ENCODE peak calls at places on chromosome 3, in five cellular contexts. V is SK-N-SH, F is GM23248, Y is neural progenitor cell, Z is MM.1S. B is an unnamed sample. For H4K20me1 and H3F3A, the result is how much of the 10 kb centered on the place peaks cover.

GRCh38 chr3:108171095-108171494 is 51.1 kb downstream of the IFT57 start:
- DNase-seq in Y (no peak), V (no peak), Z (no peak), F (no peak), B (no peak)

GRCh38 chr3:131812433-131812832 is 222.4 kb downstream of the CPNE4 start:
- DNase-seq in Z (no peak), V (no peak), Y (no peak), F (peak), B (peak)

GRCh38 chr3:130907966-130908365 is 14.1 kb downstream of the ATP2C1 start:
- DNase-seq in Y (no peak), F (no peak), V (no peak), Z (peak), B (no peak)

GRCh38 chr3:168752339-168752738 is 656.6 kb upstream of the GOLIM4 start:
- DNase-seq in Y (no peak), V (no peak), F (no peak), Z (no peak), B (no peak)

GRCh38 chr3:114213669-114214541 is 23.5 kb downstream of the ZNF80 start:
- DNase-seq in Y (no peak), Z (peak), F (peak), V (peak), B (no peak)

GRCh38 chr3:124078978-124079911 is 87.3 kb upstream of the ROPN1 start:
- DNase-seq in V (peak), Z (peak), Y (peak), F (peak), B (peak)

GRCh38 chr3:197227780-197228574 is 70.4 kb downstream of the DLG1 start:
- DNase-seq in V (no peak), Y (no peak), Z (no peak), F (no peak), B (no peak)

GRCh38 chr3:160486459-160486869 is 36.9 kb upstream of the TRIM59 start:
- DNase-seq in F (peak), Z (peak), V (peak), Y (peak), B (peak)

GRCh38 chr3:131658115-131658514 is 155.3 kb upstream of the MRPL3 start:
- DNase-seq in Y (no peak), F (no peak), V (no peak), Z (no peak), B (no peak)

GRCh38 chr3:148379763-148380162 is 317.9 kb upstream of the AGTR1 start:
- DNase-seq in V (peak), F (peak), Z (peak), Y (peak), B (peak)

GRCh38 chr3:196778755-196779154 is 39.1 kb downstream of the PAK2 start:
- DNase-seq in Z (no peak), V (no peak), Y (no peak), F (peak), B (peak)

GRCh38 chr3:139906441-139906840 is 28.5 kb upstream of the CLSTN2 start:
- DNase-seq in V (no peak), Y (no peak), Z (no peak), F (peak), B (peak)

GRCh38 chr3:189325454-189325853 is 153.7 kb downstream of the TPRG1 start:
- DNase-seq in V (no peak), F (no peak), Z (no peak), Y (no peak), B (peak)

GRCh38 chr3:76107935-76108570 is 322.7 kb upstream of the ZNF717 start:
- DNase-seq in Y (peak), V (peak), F (peak), Z (peak), B (peak)

GRCh38 chr3:46141807-46142206 is 66.3 kb downstream of the CCR1 start:
- DNase-seq in Z (no peak), V (no peak), Y (no peak), F (no peak), B (no peak)

GRCh38 chr3:126540946-126541627 is 17.1 kb downstream of the CHST13 start:
- DNase-seq in Y (no peak), F (no peak), V (peak), Z (no peak), B (no peak)

GRCh38 chr3:43760951-43761350 is 70.2 kb downstream of the ABHD5 start:
- DNase-seq in F (no peak), Y (no peak), V (peak), Z (no peak), B (no peak)

GRCh38 chr3:138180375-138181029 is 5.8 kb upstream of the DBR1 start:
- DNase-seq in F (peak), Z (peak), V (peak), Y (peak), B (peak)

GRCh38 chr3:188126271-188126670 is 27.7 kb upstream of the LPP start:
- DNase-seq in Z (no peak), F (peak), V (no peak), Y (no peak), B (no peak)

GRCh38 chr3:10224794-10225660 is 23.2 kb upstream of the TATDN2 start:
- DNase-seq in V (peak), F (peak), Y (peak), Z (peak), B (peak)

GRCh38 chr3:121998030-121998580 is 23.9 kb downstream of the ILDR1 start:
- DNase-seq in F (peak), V (no peak), Z (no peak), Y (no peak), B (peak)

GRCh38 chr3:9747267-9747666 is 2.5 kb upstream of the OGG1 start:
- DNase-seq in Z (no peak), V (no peak), F (peak), Y (no peak), B (no peak)

GRCh38 chr3:127068111-127068810 is 85.3 kb downstream of the PLXNA1 start:
- DNase-seq in Y (no peak), F (no peak), V (no peak), Z (no peak), B (no peak)

GRCh38 chr3:20080956-20081554 is 40.8 kb downstream of the KAT2B start:
- DNase-seq in Y (no peak), V (peak), Z (no peak), F (no peak), B (peak)

GRCh38 chr3:69084326-69084667 is 440 bp upstream of the ARL6IP5 start:
- DNase-seq in V (peak), Z (no peak), Y (no peak), F (peak), B (peak)

GRCh38 chr3:141858312-141858711 is 18.1 kb upstream of the ATP1B3 start:
- DNase-seq in F (peak), Y (no peak), Z (no peak), V (no peak), B (no peak)

GRCh38 chr3:178602864-178603263 is 66.6 kb downstream of the KCNMB2 start:
- DNase-seq in V (no peak), F (no peak), Z (no peak), Y (no peak), B (no peak)

GRCh38 chr3:11784962-11785361 is 61.7 kb downstream of the TAMM41 start:
- DNase-seq in Z (no peak), V (peak), F (no peak), Y (no peak), B (no peak)

GRCh38 chr3:194097141-194097880 is 38.6 kb upstream of the HES1 start:
- DNase-seq in V (no peak), Y (no peak), F (peak), Z (no peak), B (peak)

GRCh38 chr3:113057117-113057516 is 66.3 kb downstream of the GTPBP8 start:
- DNase-seq in Z (no peak), F (no peak), Y (no peak), V (no peak), B (no peak)

GRCh38 chr3:168168743-168169142 is 73.0 kb upstream of the GOLIM4 start:
- DNase-seq in Y (no peak), Z (peak), F (no peak), V (no peak), B (no peak)

GRCh38 chr3:12235691-12236090 is 53.2 kb upstream of the PPARG start:
- DNase-seq in F (peak), Y (no peak), V (no peak), Z (no peak), B (peak)

DNA sequence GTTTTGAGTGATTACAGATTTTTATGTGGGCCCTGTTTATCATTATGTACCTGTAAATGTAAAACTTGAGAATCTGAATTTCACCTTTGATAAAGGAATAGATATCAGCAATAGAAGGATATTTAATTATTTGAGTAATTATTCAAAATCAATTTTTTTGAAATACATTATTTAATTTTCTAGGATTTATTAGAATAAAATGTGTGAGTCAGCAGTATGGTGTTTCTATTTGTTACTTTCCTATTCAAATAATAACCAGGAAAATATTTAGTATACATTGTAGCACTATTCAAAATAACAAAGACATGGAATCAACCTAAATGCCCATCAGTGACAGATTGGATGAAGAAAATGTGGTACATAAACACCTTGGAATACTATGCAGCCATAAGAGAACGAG is 22.1 kb downstream of the CAPN7 start:
- DNase-seq in F (no peak), Z (no peak), V (no peak), Y (no peak), B (no peak)
- H4K20me1 ChIP-seq in F (under half), Z (under half), V (under half), Y (under half), B (under half)

GRCh38 chr3:134463676-134464611 is 21.8 kb downstream of the ANAPC13 start:
- DNase-seq in Y (peak), Z (no peak), V (peak), F (peak), B (no peak)
- H3F3A ChIP-seq in Y (under half), Z (under half), V (under half), F (under half), B (under half)

GRCh38 chr3:146159616-146160232 is 1.3 kb downstream of the PLOD2 start:
- DNase-seq in F (no peak), Y (no peak), Z (no peak), V (no peak), B (no peak)

GRCh38 chr3:146160964-146161724 is at the start of gene PLOD2:
- DNase-seq in Z (peak), Y (peak), V (peak), F (peak), B (peak)

GRCh38 chr3:146161725-146162047 is 702 bp upstream of the PLOD2 start:
- DNase-seq in F (peak), V (no peak), Y (peak), Z (no peak), B (peak)

GRCh38 chr3:146159037-146159436 is 1.9 kb downstream of the PLOD2 start:
- DNase-seq in V (no peak), F (peak), Y (no peak), Z (no peak), B (no peak)

GRCh38 chr3:146160233-146160963 is 586 bp downstream of the PLOD2 start:
- DNase-seq in Y (peak), F (peak), V (peak), Z (peak), B (peak)
- H3K9ac ChIP-seq in Y (no peak), F (peak), V (no peak), Z (peak), B (peak)

GRCh38 chr3:50239649-50240048 is 3.6 kb downstream of the GNAI2 start:
- DNase-seq in F (no peak), Y (peak), Z (no peak), V (no peak), B (no peak)
- H4K20me1 ChIP-seq in F (under half), Y (half or more), Z (under half), V (half or more), B (under half)

GRCh38 chr3:53200501-53201189 is 39.6 kb downstream of the PRKCD start:
- DNase-seq in Y (no peak), Z (no peak), F (no peak), V (no peak), B (no peak)
- H3F3A ChIP-seq in Y (under half), Z (under half), F (under half), V (under half), B (under half)

GRCh38 chr3:184601576-184602405 is 40.2 kb downstream of the EPHB3 start:
- DNase-seq in Z (no peak), F (no peak), V (no peak), Y (peak), B (no peak)
- H3K9ac ChIP-seq in Z (no peak), F (no peak), V (no peak), Y (no peak), B (no peak)